ENCODE peak calls at places on chromosomes 11 and 22, in four cellular contexts. Y, L, J and B are unnamed samples.

GRCh38 chr11:124892131-124892530 is 5.5 kb downstream of the ROBO4 start:
- DNase-seq in Y (no peak), L (no peak), J (no peak), B (no peak)

GRCh38 chr22:39723899-39724351 is 153.4 kb downstream of the CACNA1I start:
- DNase-seq in Y (peak; percentile 91), L (peak; percentile 6), J (no peak), B (no peak)

GRCh38 chr22:44738347-44738715 is 14.0 kb upstream of the ARHGAP8 start:
- DNase-seq in Y (peak; percentile 22), L (peak; percentile 22), J (no peak), B (no peak)

GRCh38 chr11:5818245-5818865 is 9.6 kb downstream of the OR52N2 start:
- DNase-seq in Y (no peak), L (no peak), J (no peak), B (no peak)

GRCh38 chr22:44567846-44568493 is 69.9 kb upstream of the RTL6 start:
- DNase-seq in Y (peak; percentile 47), L (peak; percentile 45), J (no peak), B (peak; percentile 57)

GRCh38 chr22:49936018-49936972 is 17.9 kb downstream of the CRELD2 start:
- DNase-seq in Y (peak; percentile 95), L (peak; percentile 93), J (peak; percentile 69), B (peak; percentile 79)

GRCh38 chr11:35029979-35030378 is 109.0 kb upstream of the CD44 start:
- DNase-seq in Y (peak; percentile 79), L (no peak), J (peak; percentile 81), B (peak; percentile 20)

GRCh38 chr11:87926250-87926970 is 248.8 kb downstream of the RAB38 start:
- DNase-seq in Y (no peak), L (no peak), J (no peak), B (peak; percentile 7)

GRCh38 chr11:122709042-122709760 is 53.7 kb downstream of the UBASH3B start:
- DNase-seq in Y (no peak), L (no peak), J (no peak), B (no peak)

GRCh38 chr11:47177846-47178245 is 1.2 kb upstream of the ARFGAP2 start:
- DNase-seq in Y (no peak), L (peak; percentile 70), J (no peak), B (no peak)

GRCh38 chr11:17770048-17770652 is 35.6 kb downstream of the KCNC1 start:
- DNase-seq in Y (peak; percentile 67), L (peak; percentile 91), J (no peak), B (peak; percentile 60)

DNA sequence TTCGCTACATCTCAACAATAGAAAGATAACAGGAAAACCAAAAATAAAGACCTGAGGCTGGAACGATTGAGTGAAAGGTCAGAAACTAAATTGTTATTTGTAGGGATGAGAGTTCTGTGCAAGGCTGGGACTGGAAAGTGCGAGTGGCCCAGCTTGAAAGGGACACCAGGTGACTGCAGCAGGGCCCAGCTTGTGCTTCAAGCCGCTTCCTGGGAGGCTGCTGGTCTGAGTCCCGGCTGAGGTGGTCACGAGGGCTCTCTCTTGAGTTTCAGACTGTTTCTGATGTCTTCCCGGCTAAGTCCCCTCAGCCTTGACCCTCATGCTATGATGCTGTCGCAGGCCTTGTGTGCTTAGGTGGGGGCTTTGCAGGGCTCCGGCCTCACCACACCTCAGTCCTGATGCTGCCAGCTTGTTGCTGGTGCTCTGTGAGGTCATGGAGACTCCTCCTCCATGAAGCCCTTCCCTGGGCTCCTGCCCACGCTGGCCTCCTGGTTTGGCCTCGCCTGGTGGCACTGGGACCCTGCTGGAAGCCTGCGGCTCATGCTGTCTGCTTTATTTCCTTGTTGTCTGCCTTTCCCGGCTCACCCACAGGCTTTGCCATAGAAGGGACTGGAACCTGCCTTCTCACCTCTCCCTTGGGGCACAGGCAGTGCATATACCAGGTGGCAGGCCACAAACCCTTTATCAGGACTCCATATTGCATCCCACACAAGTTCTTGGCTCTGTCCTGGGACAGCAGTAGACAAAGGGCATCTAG is 4.0 kb downstream of the BANF1 start:
- DNase-seq in Y (no peak), L (no peak), J (no peak), B (no peak)
- TF ChIP-seq JUNB in Y (no peak), L (no peak), J (no peak), B (no peak)

DNA sequence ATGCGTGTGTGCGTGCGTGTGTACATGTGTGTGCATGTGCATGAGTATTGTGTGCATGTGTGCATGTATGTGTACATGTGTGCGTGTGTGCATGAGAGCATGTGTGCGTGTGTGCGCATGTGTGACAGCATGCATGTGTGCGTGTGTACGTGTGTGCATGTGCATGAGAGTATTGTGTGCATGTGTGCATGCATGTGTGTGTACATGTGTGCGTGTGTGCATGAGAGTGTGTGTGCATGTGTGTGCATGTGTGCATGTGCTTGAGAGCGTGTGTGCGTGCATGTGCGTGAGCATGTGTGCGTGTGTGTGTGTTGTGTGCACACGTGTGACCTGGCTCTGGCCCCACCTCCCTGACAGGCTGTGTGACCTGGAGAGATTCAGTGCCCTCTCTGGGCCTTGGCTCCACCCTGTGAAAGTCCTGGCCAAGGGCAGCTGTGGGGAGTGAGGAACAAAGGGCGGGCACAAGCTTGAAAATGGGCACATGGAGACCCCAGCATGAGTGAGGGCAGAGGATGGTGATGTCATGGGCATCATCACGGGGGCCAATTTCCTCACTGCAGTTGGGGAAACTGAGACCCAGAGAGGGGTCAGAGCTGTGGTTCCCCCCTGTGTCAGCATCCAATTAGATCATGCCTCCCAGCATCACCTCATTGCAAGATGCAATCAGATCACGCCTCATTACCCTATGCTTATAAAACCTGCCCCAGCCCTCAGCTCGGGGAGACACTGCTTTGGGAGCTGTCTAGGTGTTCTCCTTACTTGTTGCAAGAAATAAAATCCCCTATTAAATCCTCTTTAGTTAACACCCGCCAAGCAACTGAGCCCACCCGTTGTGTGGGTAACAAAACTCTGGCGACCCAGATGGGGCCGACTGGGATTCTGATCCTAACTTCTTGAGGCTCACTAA is 643 bp downstream of the ACY3 start:
- DNase-seq in Y (no peak), L (no peak), J (no peak), B (no peak)
- TF ChIP-seq CREB1 in Y (no peak), L (no peak), J (no peak), B (no peak)

GRCh38 chr11:130197386-130198035 is 37.9 kb downstream of the ST14 start:
- DNase-seq in Y (no peak), L (no peak), J (no peak), B (no peak)
- TF ChIP-seq JUNB in Y (no peak), L (no peak), J (no peak), B (no peak)

DNA sequence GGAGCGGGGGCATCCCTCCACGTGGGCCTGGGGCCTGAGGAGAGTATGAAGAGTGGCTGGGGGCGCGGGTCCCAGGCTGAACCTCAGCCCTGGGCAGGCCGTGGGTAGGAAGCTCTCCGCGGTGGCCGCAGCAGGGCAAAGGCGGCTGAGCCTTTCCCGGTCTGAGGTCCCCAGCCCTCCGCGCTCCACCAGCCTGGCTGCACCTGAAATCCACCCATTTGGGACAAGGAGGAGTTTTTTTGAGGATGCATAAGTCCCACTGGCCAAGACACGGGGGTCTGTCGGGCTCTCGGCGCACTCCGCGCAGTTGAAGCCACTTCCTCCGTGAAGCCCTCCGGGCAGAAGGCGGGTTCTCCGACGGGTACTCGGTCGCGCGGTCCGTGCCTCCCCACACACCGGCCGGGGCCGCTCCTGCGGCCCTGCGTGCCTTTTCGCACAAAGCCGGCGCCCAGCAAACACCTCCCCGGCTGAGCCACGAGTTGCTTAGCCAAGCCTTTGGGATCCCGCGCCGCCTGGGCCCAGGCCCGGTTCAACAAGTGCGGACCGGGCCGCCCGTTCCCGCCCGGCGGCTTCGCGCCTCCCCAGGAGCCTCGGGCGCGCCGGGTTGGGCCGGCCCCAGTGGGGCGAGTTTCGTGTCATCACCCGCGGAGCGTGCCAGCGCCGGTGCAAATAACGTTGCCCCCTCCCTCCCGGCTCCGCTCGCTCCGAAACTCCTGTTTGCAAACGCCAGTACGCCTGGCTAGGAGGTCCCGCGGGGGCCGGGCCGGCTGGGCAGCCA is 666 bp upstream of the OVOL1 start:
- DNase-seq in Y (no peak), L (no peak), J (no peak), B (peak; percentile 62)
- TF ChIP-seq CREB1 in Y (no peak), L (no peak), J (no peak), B (no peak)

GRCh38 chr11:42770444-42771065 is 541.2 kb upstream of the API5 start:
- DNase-seq in Y (peak; percentile 8), L (peak; percentile 30), J (no peak), B (peak; percentile 48)
- TF ChIP-seq JUNB in Y (no peak), L (no peak), J (no peak), B (no peak)